ENCODE peak calls at places on chromosome 2, in five cellular contexts. R is esophagus squamous epithelium, P is A549, C is suprapubic skin, B is uterus. L is an unnamed sample.

GRCh38 chr2:127145255-127145899 is 38.4 kb upstream of the BIN1 start:
- DNase-seq in R (no peak), P (no peak), C (no peak), B (no peak), L (no peak)

GRCh38 chr2:9819551-9819950 is 23.7 kb upstream of the TAF1B start:
- DNase-seq in R (no peak), P (no peak), C (no peak), B (no peak), L (no peak)

GRCh38 chr2:31384351-31384750 is 30.2 kb downstream of the XDH start:
- DNase-seq in R (no peak), P (peak; percentile 89), C (no peak), B (no peak), L (peak; percentile 47)

GRCh38 chr2:183927367-183928355 is 670.7 kb upstream of the ZNF804A start:
- DNase-seq in R (no peak), P (no peak), C (no peak), B (no peak), L (no peak)

GRCh38 chr2:47559079-47559684 is 156.2 kb downstream of the MSH2 start:
- DNase-seq in R (no peak), P (no peak), C (no peak), B (no peak), L (no peak)

GRCh38 chr2:2823061-2823753 is 492.1 kb upstream of the MYT1L start:
- DNase-seq in R (no peak), P (no peak), C (no peak), B (no peak), L (no peak)

GRCh38 chr2:111044066-111044465 is 76.6 kb upstream of the BCL2L11 start:
- DNase-seq in R (no peak), P (no peak), C (no peak), B (no peak), L (no peak)

GRCh38 chr2:134897932-134898331 is 20.7 kb upstream of the CCNT2 start:
- DNase-seq in R (no peak), P (no peak), C (no peak), B (no peak), L (no peak)

GRCh38 chr2:202717598-202718310 is 83.0 kb downstream of the FAM117B start:
- DNase-seq in R (no peak), P (no peak), C (no peak), B (no peak), L (no peak)

GRCh38 chr2:222514901-222515300 is 90.6 kb downstream of the SGPP2 start:
- DNase-seq in R (no peak), P (no peak), C (no peak), B (no peak), L (no peak)

GRCh38 chr2:178674122-178674521 is 133.1 kb downstream of the TTN start:
- DNase-seq in R (no peak), P (peak; percentile 12), C (no peak), B (no peak), L (no peak)

GRCh38 chr2:71682341-71682740 is 229.0 kb downstream of the DYSF start:
- DNase-seq in R (no peak), P (no peak), C (peak; percentile 50), B (no peak), L (no peak)

GRCh38 chr2:170324640-170325046 is 146.7 kb downstream of the MYO3B start:
- DNase-seq in R (no peak), P (peak; percentile 54), C (no peak), B (no peak), L (no peak)

GRCh38 chr2:217834057-217834620 is 168.7 kb downstream of the TNS1 start:
- DNase-seq in R (no peak), P (no peak), C (no peak), B (no peak), L (no peak)

GRCh38 chr2:207341114-207341750 is 175.5 kb upstream of the KLF7 start:
- DNase-seq in R (no peak), P (no peak), C (no peak), B (no peak), L (no peak)

GRCh38 chr2:83305758-83306378 is 1153.2 kb downstream of the SUCLG1 start:
- DNase-seq in R (no peak), P (no peak), C (no peak), B (no peak), L (no peak)

GRCh38 chr2:11950894-11951293 is 204.5 kb downstream of the LPIN1 start:
- DNase-seq in R (no peak), P (no peak), C (no peak), B (no peak), L (no peak)

GRCh38 chr2:231672617-231673347 is 35.5 kb upstream of the PTMA start:
- DNase-seq in R (no peak), P (peak; percentile 89), C (no peak), B (peak; percentile 61), L (peak; percentile 83)

GRCh38 chr2:230805353-230806017 is 59.3 kb upstream of the ITM2C start:
- DNase-seq in R (no peak), P (no peak), C (no peak), B (no peak), L (no peak)

GRCh38 chr2:207692206-207693065 is 19.0 kb upstream of the CCNYL1 start:
- DNase-seq in R (no peak), P (peak; percentile 74), C (no peak), B (no peak), L (no peak)

GRCh38 chr2:101832114-101832513 is 134.6 kb downstream of the MAP4K4 start:
- DNase-seq in R (no peak), P (no peak), C (no peak), B (no peak), L (no peak)

GRCh38 chr2:181685150-181685688 is 4.9 kb upstream of the NEUROD1 start:
- DNase-seq in R (no peak), P (no peak), C (no peak), B (no peak), L (no peak)

GRCh38 chr2:60570281-60570680 is 16.8 kb upstream of the BCL11A start:
- DNase-seq in R (no peak), P (no peak), C (no peak), B (no peak), L (no peak)
- H3K4me3 ChIP-seq in R (no peak overlapping the region), P (no peak overlapping the region), C (no peak overlapping the region), B (no peak overlapping the region), L (no peak overlapping the region)

DNA sequence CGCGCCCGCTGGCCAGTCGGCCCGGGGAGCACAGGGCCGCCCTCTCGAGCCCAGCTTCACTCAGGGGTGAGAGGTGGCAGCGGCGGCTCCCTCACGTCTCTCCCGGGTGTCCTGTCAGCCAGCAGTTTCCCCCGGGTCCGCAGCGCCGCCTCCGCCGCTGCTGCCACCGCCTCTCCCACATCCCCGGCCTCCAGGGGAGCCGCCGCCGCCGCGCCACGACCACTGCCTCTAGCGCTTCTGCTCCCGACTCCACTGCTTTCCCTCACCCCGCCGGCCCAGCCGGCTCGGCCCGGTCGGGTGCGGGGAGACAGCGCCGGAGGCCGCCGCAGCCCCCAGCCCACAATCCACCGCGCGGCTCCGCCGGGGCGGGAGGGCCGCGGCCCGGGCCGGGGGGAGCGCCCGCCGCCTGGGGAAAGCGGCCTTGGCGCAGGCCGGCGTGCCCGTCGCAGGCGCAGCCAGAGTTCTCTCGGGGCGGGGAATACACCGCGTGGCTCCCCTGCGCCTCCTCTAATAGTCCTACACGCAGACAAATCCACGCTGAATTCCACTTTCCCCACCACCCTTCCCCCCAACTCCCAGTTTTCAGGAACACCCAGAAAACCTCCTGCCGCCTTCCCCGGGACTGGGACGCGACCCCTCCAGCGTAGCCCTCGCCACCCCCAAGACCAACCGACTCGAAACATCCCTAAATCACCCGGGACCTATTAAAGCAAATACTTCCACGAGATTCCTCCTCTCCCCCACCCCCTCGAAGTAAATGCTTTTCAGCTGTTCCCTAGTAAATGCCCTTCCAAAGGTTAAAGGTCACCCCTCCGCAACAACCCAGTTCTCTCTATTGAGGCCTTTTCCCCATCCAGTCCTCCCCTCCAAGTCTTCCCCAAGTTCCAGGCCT is at the start of gene VPS54:
- DNase-seq in R (no peak), P (peak; percentile 79), C (peak; percentile 78), B (peak; percentile 76), L (no peak)
- TF ChIP-seq POLR2A in R (no peak), P (peak; percentile 82), C (peak; percentile 67), B (peak; percentile 82), L (peak; percentile 60)

DNA sequence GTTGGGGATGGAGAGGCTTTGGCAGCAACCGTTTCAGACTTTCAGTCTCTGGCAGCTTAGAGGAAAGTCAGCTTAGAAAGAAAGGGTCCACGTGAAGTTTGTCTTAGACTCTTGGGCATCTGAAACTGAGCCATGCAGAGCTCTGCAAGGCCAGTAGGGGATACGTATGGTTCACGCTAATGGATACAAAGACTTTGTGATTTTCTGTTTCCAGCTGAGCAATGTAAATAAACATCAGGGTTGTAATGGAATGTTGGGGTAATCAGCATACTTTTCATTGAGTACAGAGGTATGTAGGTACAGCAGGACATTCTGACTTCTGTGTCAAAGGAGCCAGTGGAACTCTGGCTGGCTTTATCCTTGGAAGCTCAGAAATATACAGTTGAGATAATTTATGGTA is 31.0 kb downstream of the RALB start:
- DNase-seq in R (no peak), P (peak; percentile 18), C (no peak), B (no peak), L (no peak)
- TF ChIP-seq CTCF in R (no peak), P (no peak), C (no peak), B (no peak), L (no peak)

GRCh38 chr2:158776236-158776635 is 18.9 kb upstream of the DAPL1 start:
- DNase-seq in R (no peak), P (no peak), C (no peak), B (no peak), L (no peak)
- H3K4me3 ChIP-seq in R (no peak overlapping the region), P (no peak overlapping the region), C (no peak overlapping the region), B (no peak overlapping the region), L (no peak overlapping the region)

GRCh38 chr2:37323770-37324535 is 680 bp downstream of the PRKD3 start:
- DNase-seq in R (no peak), P (peak; percentile 27), C (peak; percentile 68), B (peak; percentile 40), L (no peak)
- TF ChIP-seq POLR2A in R (no peak), P (no peak), C (no peak), B (peak; percentile 18), L (no peak)

GRCh38 chr2:49226360-49226759 is 72.0 kb upstream of the FSHR start:
- DNase-seq in R (no peak), P (no peak), C (no peak), B (no peak), L (no peak)

GRCh38 chr2:49219741-49220140 is 65.4 kb upstream of the FSHR start:
- DNase-seq in R (no peak), P (no peak), C (no peak), B (no peak), L (no peak)

GRCh38 chr2:49224426-49225010 is 70.2 kb upstream of the FSHR start:
- DNase-seq in R (no peak), P (no peak), C (no peak), B (peak; percentile 21), L (no peak)

GRCh38 chr2:49225126-49225525 is 70.8 kb upstream of the FSHR start:
- DNase-seq in R (no peak), P (no peak), C (no peak), B (no peak), L (no peak)

DNA sequence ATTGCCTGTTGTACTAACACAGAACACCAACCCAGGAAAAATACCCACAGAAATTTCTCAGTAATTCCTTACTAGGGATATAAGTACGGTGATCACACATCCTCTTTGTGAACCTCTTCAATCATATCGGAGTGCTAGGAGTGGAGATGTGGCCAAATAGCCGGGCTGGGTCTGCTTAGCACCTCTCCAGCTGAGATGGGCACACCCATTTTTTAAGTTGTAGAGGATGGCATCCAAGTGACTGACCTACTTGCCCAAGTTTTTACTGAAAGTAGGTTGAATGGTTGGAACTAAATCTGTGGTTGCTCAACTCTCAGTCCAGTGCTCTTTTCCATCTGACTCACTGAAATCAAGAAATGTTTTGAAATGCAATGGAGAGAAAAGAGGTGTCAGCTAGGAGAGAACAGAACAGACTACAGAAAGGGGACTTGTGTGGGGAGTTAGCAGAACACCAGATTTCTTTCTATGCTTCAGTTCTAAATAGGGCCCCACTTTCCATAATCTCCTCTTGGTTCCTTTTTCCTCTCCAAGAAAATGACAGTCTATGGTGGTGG is 68.7 kb upstream of the FSHR start:
- DNase-seq in R (no peak), P (no peak), C (no peak), B (no peak), L (no peak)
- TF ChIP-seq CTCF in R (no peak), P (no peak), C (no peak), B (no peak), L (no peak)